ENCODE peak calls at places on chromosomes 12 and 14, in eight cellular contexts. W is CD4-positive, CD25-positive, alpha-beta regulatory T cell; K is naive thymus-derived CD4-positive, alpha-beta T cell; U is cardiac muscle cell; N is neural progenitor cell; X is pancreas; O is fibroblast of lung; S is heart left ventricle. R is an unnamed sample. For H3K9me3, the result is how much of the 10 kb centered on the place peaks cover.

GRCh38 chr14:80464531-80465149 is 253.3 kb upstream of the DIO2 start:
- DNase-seq in W (no peak), K (no peak), U (no peak), N (peak), X (no peak), O (no peak), S (no peak), R (no peak)

GRCh38 chr12:89707992-89708792 is 446 bp downstream of the ATP2B1 start:
- DNase-seq in W (peak), K (peak), U (peak), N (peak), X (peak), O (no peak), S (peak), R (peak)

GRCh38 chr14:68147331-68147730 is 327.8 kb downstream of the RAD51B start:
- DNase-seq in W (no peak), K (no peak), U (peak), N (no peak), X (no peak), O (peak), S (no peak), R (no peak)

GRCh38 chr14:51653096-51653814 is 1.5 kb downstream of the FRMD6 start:
- DNase-seq in W (no peak), K (peak), U (peak), N (peak), X (no peak), O (peak), S (peak), R (no peak)

GRCh38 chr12:91877022-91877421 is 268.6 kb downstream of the BTG1 start:
- DNase-seq in W (peak), K (peak), U (peak), N (peak), X (peak), O (peak), S (peak), R (peak)

GRCh38 chr14:100065161-100065871 is at the start of gene EVL:
- DNase-seq in W (peak), K (peak), U (no peak), N (no peak), X (peak), O (no peak), S (no peak), R (peak)

GRCh38 chr12:10718279-10718821 is 4.8 kb downstream of the YBX3 start:
- DNase-seq in W (no peak), K (no peak), U (peak), N (peak), X (no peak), O (peak), S (no peak), R (no peak)

GRCh38 chr14:88545256-88545655 is 9.6 kb downstream of the PTPN21 start:
- DNase-seq in W (no peak), K (no peak), U (no peak), N (no peak), X (no peak), O (no peak), S (no peak), R (no peak)

GRCh38 chr12:132533584-132533958 is 43.6 kb downstream of the FBRSL1 start:
- DNase-seq in W (no peak), K (no peak), U (no peak), N (no peak), X (no peak), O (no peak), S (no peak), R (no peak)

GRCh38 chr12:75759842-75760260 is 248.4 kb upstream of the KRR1 start:
- DNase-seq in W (no peak), K (no peak), U (peak), N (no peak), X (no peak), O (peak), S (no peak), R (no peak)

GRCh38 chr12:43312991-43313505 is 239.0 kb downstream of the ADAMTS20 start:
- DNase-seq in W (no peak), K (no peak), U (peak), N (no peak), X (no peak), O (no peak), S (no peak), R (no peak)

GRCh38 chr14:54087376-54087775 is 130.8 kb upstream of the BMP4 start:
- DNase-seq in W (no peak), K (no peak), U (no peak), N (no peak), X (no peak), O (no peak), S (peak), R (no peak)

GRCh38 chr14:22159049-22159448 is 430.0 kb downstream of the DAD1 start:
- DNase-seq in W (no peak), K (no peak), U (no peak), N (no peak), X (no peak), O (no peak), S (no peak), R (no peak)

GRCh38 chr12:31118347-31118830 is 44.7 kb downstream of the DDX11 start:
- DNase-seq in W (no peak), K (no peak), U (no peak), N (peak), X (no peak), O (no peak), S (no peak), R (peak)
- H3K4me3 ChIP-seq in W (no peak), K (peak), U (peak), N (peak), X (no peak), O (no peak), S (no peak), R (peak)

GRCh38 chr12:7872565-7873304 is at the start of gene SLC2A14:
- DNase-seq in W (no peak), K (no peak), U (no peak), N (no peak), X (no peak), O (no peak), S (no peak), R (no peak)
- H3K9me3 ChIP-seq in W (under half), K (under half), U (under half), N (under half), X (under half), O (under half), S (under half), R (under half)

GRCh38 chr12:34291426-34291901 is 269.2 kb downstream of the ALG10 start:
- DNase-seq in W (no peak), K (no peak), U (no peak), N (no peak), X (no peak), O (no peak), S (peak), R (no peak)
- H3K27ac ChIP-seq in W (no peak), K (no peak), U (no peak), N (no peak), X (no peak), O (no peak), S (no peak), R (no peak)

GRCh38 chr12:127926004-127926403 is 341.0 kb upstream of the TMEM132C start:
- DNase-seq in W (no peak), K (no peak), U (no peak), N (peak), X (no peak), O (no peak), S (peak), R (no peak)

GRCh38 chr12:127930122-127930521 is 336.8 kb upstream of the TMEM132C start:
- DNase-seq in W (no peak), K (no peak), U (no peak), N (no peak), X (no peak), O (no peak), S (no peak), R (no peak)

GRCh38 chr12:127928615-127929014 is 338.4 kb upstream of the TMEM132C start:
- DNase-seq in W (no peak), K (no peak), U (no peak), N (no peak), X (no peak), O (no peak), S (no peak), R (no peak)

GRCh38 chr12:127929172-127929571 is 337.8 kb upstream of the TMEM132C start:
- DNase-seq in W (no peak), K (no peak), U (no peak), N (no peak), X (no peak), O (no peak), S (no peak), R (no peak)

DNA sequence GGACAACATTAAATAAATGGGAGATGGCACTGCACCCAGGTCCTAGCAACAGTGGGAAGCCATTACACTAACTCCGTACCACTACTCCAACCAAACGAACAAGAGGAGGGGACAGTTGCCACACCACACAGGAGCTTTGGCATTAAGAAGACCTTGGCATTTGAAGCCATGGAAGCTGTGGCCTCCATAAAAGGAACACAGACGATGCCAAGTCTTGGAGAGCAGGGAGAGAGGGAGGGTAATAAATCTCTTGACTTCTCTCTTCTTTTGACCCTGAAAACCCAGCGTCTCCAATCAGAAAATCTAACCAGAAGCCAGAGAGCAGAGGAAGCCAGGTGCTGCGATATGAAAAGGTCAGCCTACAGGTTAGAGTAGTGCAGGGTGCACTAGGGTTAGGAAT is 338.8 kb upstream of the TMEM132C start:
- DNase-seq in W (no peak), K (no peak), U (no peak), N (no peak), X (no peak), O (no peak), S (no peak), R (no peak)
- H3K4me3 ChIP-seq in W (no peak), K (no peak), U (no peak), N (no peak), X (no peak), O (no peak), S (no peak), R (no peak)